ENCODE peak calls at places on chromosome 17, in six cellular contexts. P is AG10803, H is GM12865, M is AG04450, V is fibroblast of villous mesenchyme, N is cardiac muscle cell. D is an unnamed sample.

GRCh38 chr17:67520282-67520906 is 143.3 kb downstream of the PITPNC1 start:
- DNase-seq in V (peak; percentile 66), M (no peak), H (peak; percentile 76), N (no peak), P (peak; percentile 87), D (peak; percentile 75)

GRCh38 chr17:76791053-76791980 is 53.4 kb downstream of the MFSD11 start:
- DNase-seq in P (peak; percentile 60), N (no peak), H (peak; percentile 54), V (peak; percentile 87), M (no peak), D (peak; percentile 46)

GRCh38 chr17:17723354-17724261 is 42.4 kb downstream of the RAI1 start:
- DNase-seq in H (peak; percentile 41), P (peak; percentile 72), V (peak; percentile 88), N (peak; percentile 83), M (peak; percentile 46), D (peak; percentile 77)

GRCh38 chr17:7224110-7224509 is 4.4 kb downstream of the ACADVL start:
- DNase-seq in H (no peak), P (no peak), V (no peak), N (no peak), M (no peak), D (no peak)

GRCh38 chr17:78661092-78661770 is 84.0 kb upstream of the DNAH17 start:
- DNase-seq in P (peak; percentile 24), V (no peak), M (no peak), H (no peak), N (no peak), D (no peak)

GRCh38 chr17:21171309-21171922 is 42.5 kb downstream of the TMEM11 start:
- DNase-seq in H (peak; percentile 85), P (no peak), N (no peak), M (no peak), V (no peak), D (no peak)

GRCh38 chr17:76569607-76570279 is 15.9 kb downstream of the ST6GALNAC2 start:
- DNase-seq in H (no peak), P (no peak), V (no peak), M (no peak), N (no peak), D (no peak)

GRCh38 chr17:19015428-19015827 is 10.9 kb upstream of the FAM83G start:
- DNase-seq in H (no peak), M (no peak), P (no peak), N (no peak), V (no peak), D (no peak)

GRCh38 chr17:79652999-79653643 is 42.3 kb upstream of the RBFOX3 start:
- DNase-seq in H (no peak), N (no peak), P (no peak), M (no peak), V (no peak), D (no peak)

GRCh38 chr17:69415431-69415830 is 934 bp downstream of the MAP2K6 start:
- DNase-seq in M (no peak), V (no peak), P (no peak), H (no peak), N (no peak), D (no peak)

GRCh38 chr17:62665599-62665998 is 38.1 kb downstream of the MRC2 start:
- DNase-seq in V (no peak), M (no peak), P (no peak), N (no peak), H (no peak), D (no peak)

GRCh38 chr17:68516732-68517131 is 4.5 kb downstream of the PRKAR1A start:
- DNase-seq in H (no peak), N (no peak), P (no peak), V (no peak), M (no peak), D (peak; percentile 21)

GRCh38 chr17:47325176-47325575 is 1.4 kb downstream of the EFCAB13 start:
- DNase-seq in H (no peak), N (no peak), M (no peak), V (no peak), P (no peak), D (no peak)

GRCh38 chr17:76672270-76672851 is 28.8 kb upstream of the ST6GALNAC1 start:
- DNase-seq in M (no peak), P (no peak), V (no peak), H (peak; percentile 29), N (no peak), D (no peak)

GRCh38 chr17:68381076-68381900 is 76.0 kb downstream of the WIPI1 start:
- DNase-seq in N (no peak), V (peak; percentile 98), H (peak; percentile 27), P (peak; percentile 97), M (peak; percentile 83), D (no peak)

GRCh38 chr17:43342601-43342905 is 56.2 kb upstream of the ARL4D start:
- DNase-seq in M (no peak), V (no peak), N (no peak), P (no peak), H (no peak), D (peak; percentile 74)

GRCh38 chr17:79654350-79654959 is 43.6 kb upstream of the RBFOX3 start:
- DNase-seq in P (no peak), N (no peak), V (no peak), H (no peak), M (no peak), D (no peak)

GRCh38 chr17:20926532-20926931 is 116.3 kb downstream of the USP22 start:
- DNase-seq in N (no peak), H (no peak), P (peak; percentile 54), M (no peak), V (peak; percentile 30), D (peak; percentile 55)

GRCh38 chr17:77437017-77437416 is 296.2 kb downstream of the SEC14L1 start:
- DNase-seq in V (peak; percentile 88), M (peak; percentile 61), N (no peak), P (peak; percentile 73), H (no peak), D (peak; percentile 90)

GRCh38 chr17:42670199-42670924 is 6.4 kb downstream of the PLEKHH3 start:
- DNase-seq in P (no peak), M (no peak), V (no peak), H (no peak), N (no peak), D (no peak)

GRCh38 chr17:16033729-16034349 is 34.2 kb downstream of the TTC19 start:
- DNase-seq in P (no peak), V (no peak), H (peak; percentile 10), N (no peak), M (no peak), D (no peak)

GRCh38 chr17:16040710-16041251 is 41.2 kb downstream of the TTC19 start:
- DNase-seq in P (peak; percentile 87), N (no peak), V (peak; percentile 41), M (peak; percentile 21), H (no peak), D (peak; percentile 94)

GRCh38 chr17:16037636-16038035 is 38.0 kb downstream of the TTC19 start:
- DNase-seq in M (no peak), H (no peak), P (no peak), V (no peak), N (no peak), D (peak; percentile 19)

DNA sequence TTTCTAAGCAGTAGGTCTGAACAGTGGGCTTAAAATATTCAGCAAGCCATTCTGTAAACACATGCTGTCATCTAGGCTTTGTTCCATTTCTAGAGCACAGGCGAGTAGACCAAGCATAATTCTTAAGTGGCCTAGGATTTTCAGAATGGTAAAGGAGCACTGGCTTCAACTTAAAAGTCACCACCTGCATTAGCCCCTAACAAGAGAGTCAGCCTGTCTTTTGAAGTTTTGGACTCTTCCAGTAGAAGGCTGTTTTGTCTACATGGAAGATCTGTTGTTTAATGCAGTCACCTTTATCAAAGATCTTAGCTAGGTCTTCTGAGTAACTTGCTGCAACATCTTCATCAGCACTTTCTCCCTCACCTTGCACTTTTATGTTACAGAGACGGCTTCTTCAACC is 36.6 kb downstream of the TTC19 start:
- DNase-seq in M (no peak), V (no peak), H (no peak), P (no peak), N (no peak), D (no peak)
- TF ChIP-seq CTCF in M (no peak), V (no peak), H (no peak), P (no peak), N (no peak), D (no peak)

DNA sequence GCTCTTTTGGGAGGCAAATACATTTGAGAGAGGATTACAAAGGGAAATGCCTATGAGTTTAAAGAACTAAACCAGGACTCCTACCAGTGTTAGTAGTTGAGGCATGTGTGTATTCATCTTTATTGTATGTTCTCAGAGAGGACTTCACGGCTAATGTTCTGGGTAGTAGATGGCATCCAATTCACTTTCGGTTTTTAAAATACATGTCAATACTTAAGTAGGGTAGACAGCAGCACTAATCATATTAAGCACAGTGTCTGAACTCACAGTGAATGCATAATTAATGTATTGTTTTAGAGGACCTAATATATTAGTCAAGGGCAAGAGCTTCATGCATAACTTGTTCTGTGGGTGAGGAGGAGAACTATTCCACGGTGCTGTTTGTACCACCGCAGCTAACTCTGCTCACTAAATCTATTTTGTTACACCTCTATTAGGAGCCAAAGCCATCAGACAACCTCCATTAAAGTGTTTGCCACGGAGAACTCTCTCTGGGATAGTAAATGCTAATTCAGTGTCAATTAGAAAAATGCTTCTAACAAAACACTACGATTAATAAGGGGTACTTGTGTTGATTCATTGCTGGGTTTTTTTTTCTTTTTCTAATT is 56.3 kb downstream of the COX10 start:
- DNase-seq in P (no peak), M (no peak), N (no peak), H (no peak), V (no peak), D (no peak)
- H3K4me3 ChIP-seq in P (peak overlapping the region; percentile 43), M (no peak overlapping the region), N (no peak overlapping the region), H (no peak overlapping the region), V (no peak overlapping the region), D (no peak overlapping the region)

GRCh38 chr17:35788504-35788998 is 6.9 kb downstream of the MMP28 start:
- DNase-seq in N (no peak), H (no peak), M (no peak), V (peak; percentile 96), P (peak; percentile 80), D (peak; percentile 78)
- TF ChIP-seq CTCF in N (no peak), H (no peak), M (no peak), V (no peak), P (no peak), D (no peak)

DNA sequence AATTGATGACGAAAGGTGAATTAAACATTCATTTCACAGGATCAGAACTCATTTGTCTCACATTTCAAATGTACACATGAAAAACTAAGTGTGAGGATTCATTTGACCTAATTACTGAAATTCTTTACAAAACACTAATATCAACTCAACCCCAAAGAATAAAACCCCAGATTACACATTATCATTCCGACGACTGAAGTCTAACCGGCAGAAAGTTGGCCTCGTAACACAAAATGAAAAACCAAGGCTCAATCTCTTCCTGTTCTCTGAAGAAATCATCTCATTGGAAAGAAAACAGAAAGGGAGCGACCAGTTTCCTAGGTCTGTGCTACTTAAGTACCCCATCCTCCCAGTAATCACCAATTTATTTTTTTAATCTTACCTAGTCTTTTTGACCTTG is 1.8 kb downstream of the JPT1 start:
- DNase-seq in H (no peak), N (no peak), M (no peak), V (peak; percentile 8), P (no peak), D (no peak)
- H3K4me3 ChIP-seq in H (peak overlapping the region; percentile 80), N (peak overlapping the region; percentile 94), M (peak overlapping the region; percentile 94), V (peak overlapping the region; percentile 92), P (peak overlapping the region; percentile 85), D (peak overlapping the region; percentile 88)